ENCODE peak calls at places on chromosome 9, in seven cellular contexts. Q, H, L, E, X, M and W are unnamed samples.

GRCh38 chr9:37300620-37301368 is 121.7 kb upstream of the GRHPR start:
- DNase-seq in H (peak), M (no peak), Q (peak), L (no peak), E (no peak), X (no peak), W (no peak)

GRCh38 chr9:89669361-89669842 is 64.6 kb downstream of the GADD45G start:
- DNase-seq in E (no peak), L (no peak), H (no peak), X (no peak), M (no peak), Q (no peak), W (no peak)

GRCh38 chr9:15187589-15187988 is 119.4 kb downstream of the TTC39B start:
- DNase-seq in H (no peak), Q (no peak), L (no peak), M (no peak), E (no peak), X (no peak), W (no peak)

GRCh38 chr9:120583958-120584369 is 4.0 kb upstream of the CDK5RAP2 start:
- DNase-seq in H (peak), E (no peak), M (peak), L (no peak), X (peak), Q (peak), W (peak)

GRCh38 chr9:132372177-132373095 is 17.6 kb upstream of the SETX start:
- DNase-seq in E (no peak), M (no peak), Q (no peak), X (no peak), H (peak), L (no peak), W (no peak)

GRCh38 chr9:127947841-127948710 is 10.4 kb upstream of the DPM2 start:
- DNase-seq in Q (no peak), M (no peak), E (no peak), L (no peak), H (no peak), X (no peak), W (no peak)

GRCh38 chr9:32863291-32863690 is 80.0 kb downstream of the TMEM215 start:
- DNase-seq in H (no peak), Q (no peak), E (no peak), X (no peak), M (no peak), L (no peak), W (no peak)

GRCh38 chr9:122991370-122991830 is 42.1 kb upstream of the GPR21 start:
- DNase-seq in M (peak), E (peak), Q (peak), H (peak), X (no peak), L (no peak), W (peak)

GRCh38 chr9:127955294-127956015 is 17.8 kb upstream of the DPM2 start:
- DNase-seq in L (peak), M (peak), E (peak), X (peak), H (no peak), Q (peak), W (no peak)

GRCh38 chr9:37283730-37284235 is 138.7 kb upstream of the GRHPR start:
- DNase-seq in Q (peak), H (peak), E (no peak), X (no peak), M (no peak), L (no peak), W (no peak)

GRCh38 chr9:91776409-91777365 is 173.3 kb downstream of the ROR2 start:
- DNase-seq in X (no peak), Q (peak), M (no peak), E (no peak), L (no peak), H (peak), W (no peak)

GRCh38 chr9:9003184-9003583 is 1203.6 kb upstream of the DMAC1 start:
- DNase-seq in X (no peak), E (no peak), M (no peak), L (peak), Q (no peak), H (peak), W (no peak)

GRCh38 chr9:6901179-6901578 is 143.4 kb downstream of the KDM4C start:
- DNase-seq in Q (no peak), H (no peak), L (no peak), X (no peak), M (no peak), E (no peak), W (no peak)

GRCh38 chr9:95981741-95982390 is 106.4 kb downstream of the ERCC6L2 start:
- DNase-seq in Q (no peak), E (no peak), X (no peak), L (no peak), M (no peak), H (no peak), W (no peak)

GRCh38 chr9:121889990-121890563 is 203.0 kb downstream of the TTLL11 start:
- DNase-seq in X (no peak), L (no peak), H (no peak), M (no peak), E (no peak), Q (peak), W (no peak)

GRCh38 chr9:76680716-76681431 is 83.4 kb upstream of the PCA3 start:
- DNase-seq in E (no peak), M (no peak), H (no peak), Q (no peak), X (no peak), L (no peak), W (no peak)

GRCh38 chr9:5553211-5553610 is 42.9 kb downstream of the PDCD1LG2 start:
- DNase-seq in M (no peak), Q (peak), H (peak), L (no peak), X (no peak), E (no peak), W (no peak)

GRCh38 chr9:84811072-84811725 is 141.7 kb downstream of the NTRK2 start:
- DNase-seq in X (no peak), E (no peak), L (no peak), H (no peak), Q (no peak), M (no peak), W (no peak)

GRCh38 chr9:35102769-35103659 is at the start of gene STOML2:
- DNase-seq in Q (peak), H (peak), M (peak), L (peak), E (peak), X (peak), W (peak)

GRCh38 chr9:22416692-22417060 is 29.9 kb upstream of the DMRTA1 start:
- DNase-seq in H (no peak), L (no peak), Q (peak), X (no peak), E (no peak), M (no peak), W (no peak)

GRCh38 chr9:38243993-38244392 is 148.5 kb upstream of the ALDH1B1 start:
- DNase-seq in M (no peak), E (no peak), X (no peak), H (no peak), Q (no peak), L (no peak), W (no peak)

GRCh38 chr9:113361304-113362018 is 12.1 kb downstream of the BSPRY start:
- DNase-seq in Q (peak), H (peak), X (no peak), M (no peak), E (no peak), L (no peak), W (no peak)

GRCh38 chr9:72173080-72173479 is 23.8 kb downstream of the GDA start:
- DNase-seq in X (no peak), E (no peak), L (no peak), H (no peak), Q (no peak), M (no peak), W (no peak)

GRCh38 chr9:36327903-36328302 is 69.7 kb upstream of the GNE start:
- DNase-seq in H (peak), Q (peak), L (no peak), X (no peak), E (no peak), M (no peak), W (no peak)

GRCh38 chr9:20271723-20272122 is 350.6 kb downstream of the MLLT3 start:
- DNase-seq in L (no peak), E (no peak), M (no peak), Q (no peak), H (no peak), X (no peak), W (no peak)

GRCh38 chr9:3909966-3910650 is 384.3 kb upstream of the RFX3 start:
- DNase-seq in Q (no peak), X (no peak), E (no peak), L (no peak), M (no peak), H (no peak), W (no peak)